ENCODE peak calls at places on chromosomes 6 and 20, in seven cellular contexts. H is ACHN, P is fibroblast of lung, W is IMR-90, F is B cell, J is hepatic stellate cell, I is RPMI7951. N is an unnamed sample.

GRCh38 chr6:152380993-152381898 is 255.9 kb downstream of the SYNE1 start:
- DNase-seq in H (peak), P (peak), W (peak), F (no peak), J (peak), I (peak), N (peak)

GRCh38 chr6:72619883-72620696 is 1.8 kb upstream of the KCNQ5 start:
- DNase-seq in H (no peak), P (peak), W (peak), F (peak), J (peak), I (no peak), N (peak)

GRCh38 chr6:26156850-26157149 is 69.6 kb downstream of the HFE start:
- DNase-seq in H (no peak), P (no peak), W (no peak), F (no peak), J (no peak), I (no peak), N (no peak)

GRCh38 chr20:25296094-25297093 is 48.5 kb downstream of the PYGB start:
- DNase-seq in H (peak), P (no peak), W (peak), F (no peak), J (peak), I (no peak), N (peak)

GRCh38 chr6:129938242-129939020 is 77.3 kb upstream of the TMEM244 start:
- DNase-seq in H (no peak), P (no peak), W (no peak), F (no peak), J (no peak), I (no peak), N (no peak)

GRCh38 chr6:122184260-122184934 is 215.1 kb upstream of the HSF2 start:
- DNase-seq in H (peak), P (peak), W (peak), F (no peak), J (peak), I (peak), N (no peak)

GRCh38 chr20:47427746-47428145 is 71.2 kb upstream of the ZMYND8 start:
- DNase-seq in H (no peak), P (no peak), W (no peak), F (no peak), J (no peak), I (no peak), N (no peak)

GRCh38 chr6:151914475-151914874 is 107.0 kb downstream of the ESR1 start:
- DNase-seq in H (no peak), P (peak), W (no peak), F (no peak), J (no peak), I (peak), N (no peak)

GRCh38 chr20:62489186-62489939 is 13.6 kb upstream of the GATA5 start:
- DNase-seq in H (peak), P (peak), W (no peak), F (no peak), J (no peak), I (peak), N (no peak)

GRCh38 chr20:22473293-22473692 is 111.1 kb downstream of the FOXA2 start:
- DNase-seq in H (no peak), P (no peak), W (no peak), F (no peak), J (no peak), I (no peak), N (no peak)

GRCh38 chr6:170152111-170152926 is 138.6 kb downstream of the DLL1 start:
- DNase-seq in H (no peak), P (peak), W (no peak), F (no peak), J (no peak), I (peak), N (peak)

GRCh38 chr6:48426636-48427035 is 315.6 kb upstream of the PTCHD4 start:
- DNase-seq in H (no peak), P (peak), W (peak), F (no peak), J (no peak), I (peak), N (no peak)

GRCh38 chr20:32902456-32903420 is 44.0 kb downstream of the EFCAB8 start:
- DNase-seq in H (peak), P (peak), W (peak), F (peak), J (peak), I (peak), N (peak)

GRCh38 chr20:63837475-63837874 is 6.4 kb upstream of the ZBTB46 start:
- DNase-seq in H (no peak), P (no peak), W (no peak), F (no peak), J (no peak), I (no peak), N (no peak)

GRCh38 chr6:79649016-79649415 is 17.9 kb downstream of the SH3BGRL2 start:
- DNase-seq in H (no peak), P (peak), W (no peak), F (no peak), J (no peak), I (no peak), N (no peak)

GRCh38 chr6:39669117-39669690 is 56.0 kb downstream of the KIF6 start:
- DNase-seq in H (no peak), P (peak), W (peak), F (no peak), J (no peak), I (peak), N (no peak)

GRCh38 chr6:151847064-151847463 is 39.6 kb downstream of the ESR1 start:
- DNase-seq in H (peak), P (peak), W (peak), F (no peak), J (no peak), I (peak), N (no peak)

GRCh38 chr6:31919624-31920303 is 7.8 kb upstream of the C2 start:
- DNase-seq in H (no peak), P (no peak), W (no peak), F (no peak), J (no peak), I (no peak), N (no peak)

GRCh38 chr6:36357872-36358234 is 21.2 kb upstream of the BNIP5 start:
- DNase-seq in H (no peak), P (no peak), W (no peak), F (no peak), J (no peak), I (no peak), N (no peak)

GRCh38 chr6:158154816-158155215 is 13.2 kb downstream of the SERAC1 start:
- DNase-seq in H (no peak), P (no peak), W (no peak), F (no peak), J (no peak), I (no peak), N (no peak)

GRCh38 chr6:125316621-125317020 is 14.9 kb upstream of the HDDC2 start:
- DNase-seq in H (no peak), P (peak), W (no peak), F (no peak), J (no peak), I (peak), N (no peak)

GRCh38 chr6:27139753-27140522 is 107.6 kb upstream of the PRSS16 start:
- DNase-seq in H (no peak), P (peak), W (peak), F (no peak), J (no peak), I (peak), N (no peak)

GRCh38 chr6:30321692-30322388 is 4.9 kb upstream of the TRIM39 start:
- DNase-seq in H (no peak), P (peak), W (peak), F (no peak), J (no peak), I (no peak), N (no peak)

GRCh38 chr6:62519574-62519973 is 233.5 kb upstream of the KHDRBS2 start:
- DNase-seq in H (no peak), P (no peak), W (no peak), F (no peak), J (no peak), I (no peak), N (no peak)

GRCh38 chr6:125598422-125598821 is 151.0 kb upstream of the HEY2 start:
- DNase-seq in H (no peak), P (peak), W (peak), F (no peak), J (no peak), I (peak), N (peak)

GRCh38 chr6:96194675-96195074 is 178.9 kb downstream of the FUT9 start:
- DNase-seq in H (no peak), P (no peak), W (no peak), F (no peak), J (no peak), I (no peak), N (no peak)

GRCh38 chr6:139597781-139598368 is 223.4 kb upstream of the CITED2 start:
- DNase-seq in H (peak), P (peak), W (peak), F (no peak), J (peak), I (peak), N (peak)

GRCh38 chr20:17558154-17558940 is 11.5 kb upstream of the DSTN start:
- DNase-seq in H (peak), P (peak), W (peak), F (no peak), J (peak), I (peak), N (peak)

GRCh38 chr20:19699132-19699971 is 58.7 kb upstream of the RIN2 start:
- DNase-seq in H (peak), P (peak), W (peak), F (no peak), J (peak), I (peak), N (no peak)

GRCh38 chr20:12063106-12063505 is 145.4 kb downstream of the BTBD3 start:
- DNase-seq in H (no peak), P (no peak), W (no peak), F (no peak), J (no peak), I (no peak), N (no peak)

GRCh38 chr6:20286968-20287565 is 74.8 kb upstream of the MBOAT1 start:
- DNase-seq in H (no peak), P (peak), W (peak), F (no peak), J (no peak), I (peak), N (no peak)

GRCh38 chr6:134145786-134146185 is 93.4 kb upstream of the SLC2A12 start:
- DNase-seq in H (no peak), P (peak), W (peak), F (no peak), J (peak), I (no peak), N (no peak)

GRCh38 chr6:160507420-160507819 is 156.7 kb downstream of the LPA start:
- DNase-seq in H (no peak), P (no peak), W (no peak), F (no peak), J (no peak), I (no peak), N (no peak)

GRCh38 chr6:161029195-161029809 is 37.7 kb downstream of the MAP3K4 start:
- DNase-seq in H (no peak), P (peak), W (peak), F (no peak), J (peak), I (peak), N (no peak)

GRCh38 chr6:36592221-36592655 is 1.9 kb upstream of the SRSF3 start:
- DNase-seq in H (no peak), P (no peak), W (no peak), F (peak), J (no peak), I (no peak), N (no peak)

GRCh38 chr6:148448371-148449010 is 105.9 kb downstream of the SASH1 start:
- DNase-seq in H (no peak), P (no peak), W (no peak), F (no peak), J (no peak), I (no peak), N (no peak)

GRCh38 chr20:52923123-52923543 is 49.0 kb upstream of the TSHZ2 start:
- DNase-seq in H (peak), P (peak), W (peak), F (no peak), J (no peak), I (peak), N (no peak)